ENCODE peak calls at places on chromosomes 12 and 14, in six cellular contexts. M, C, B, O, Q and H are unnamed samples.

GRCh38 chr12:122830517-122831214 is 4.6 kb upstream of the HIP1R start:
- DNase-seq in M (no peak), C (no peak), B (no peak), O (no peak), Q (no peak), H (no peak)

GRCh38 chr14:21825147-21825743 is 151.6 kb upstream of the OR4E1 start:
- DNase-seq in M (no peak), C (no peak), B (peak; percentile 63), O (no peak), Q (no peak), H (no peak)

GRCh38 chr14:92386165-92386564 is 63.2 kb downstream of the SLC24A4 start:
- DNase-seq in M (no peak), C (no peak), B (no peak), O (no peak), Q (no peak), H (no peak)

GRCh38 chr12:3601466-3602150 is 110.6 kb downstream of the PRMT8 start:
- DNase-seq in M (no peak), C (no peak), B (no peak), O (no peak), Q (no peak), H (no peak)

GRCh38 chr14:94702629-94703028 is 67.3 kb downstream of the GSC start:
- DNase-seq in M (no peak), C (no peak), B (no peak), O (no peak), Q (no peak), H (no peak)

GRCh38 chr12:3998968-3999792 is 126.0 kb upstream of the PARP11 start:
- DNase-seq in M (no peak), C (no peak), B (no peak), O (no peak), Q (no peak), H (no peak)

GRCh38 chr14:60648934-60649814 is at the start of gene SIX1:
- DNase-seq in M (no peak), C (peak; percentile 70), B (no peak), O (peak; percentile 86), Q (peak; percentile 97), H (peak; percentile 68)

GRCh38 chr14:75896341-75896740 is 85.5 kb downstream of the TGFB3 start:
- DNase-seq in M (no peak), C (no peak), B (no peak), O (no peak), Q (no peak), H (no peak)

GRCh38 chr12:110613771-110614684 is at the start of gene TCTN1:
- DNase-seq in M (peak; percentile 91), C (peak; percentile 98), B (peak; percentile 91), O (peak; percentile 95), Q (peak; percentile 63), H (peak; percentile 89)

GRCh38 chr14:71885301-71885700 is 46.9 kb upstream of the RGS6 start:
- DNase-seq in M (no peak), C (no peak), B (no peak), O (no peak), Q (no peak), H (no peak)

GRCh38 chr12:57124259-57124877 is 3.9 kb upstream of the LRP1 start:
- DNase-seq in M (peak; percentile 89), C (peak; percentile 89), B (peak; percentile 58), O (peak; percentile 83), Q (peak; percentile 81), H (peak; percentile 59)

GRCh38 chr12:89970646-89971192 is 262.1 kb upstream of the ATP2B1 start:
- DNase-seq in M (no peak), C (no peak), B (no peak), O (no peak), Q (no peak), H (no peak)

GRCh38 chr14:67571275-67571990 is 28.6 kb downstream of the PIGH start:
- DNase-seq in M (peak; percentile 47), C (peak; percentile 80), B (peak; percentile 36), O (peak; percentile 64), Q (peak; percentile 8), H (peak; percentile 72)

GRCh38 chr12:39427360-39427808 is 15.5 kb downstream of the KIF21A start:
- DNase-seq in M (no peak), C (no peak), B (no peak), O (no peak), Q (no peak), H (no peak)

GRCh38 chr12:88142610-88142991 is 494 bp downstream of the TMTC3 start:
- DNase-seq in M (no peak), C (no peak), B (no peak), O (no peak), Q (no peak), H (no peak)

GRCh38 chr12:88955541-88955940 is 375.3 kb upstream of the KITLG start:
- DNase-seq in M (no peak), C (no peak), B (no peak), O (no peak), Q (no peak), H (no peak)

GRCh38 chr12:40752011-40752410 is 59.8 kb downstream of the CNTN1 start:
- DNase-seq in M (no peak), C (no peak), B (no peak), O (peak; percentile 31), Q (no peak), H (no peak)

GRCh38 chr12:53575502-53576264 is 50.5 kb downstream of the ATF7 start:
- DNase-seq in M (no peak), C (no peak), B (no peak), O (no peak), Q (no peak), H (no peak)

GRCh38 chr12:72275551-72275950 is 3.4 kb downstream of the TRHDE start:
- DNase-seq in M (no peak), C (no peak), B (no peak), O (no peak), Q (no peak), H (no peak)

GRCh38 chr14:73059326-73059725 is 992 bp downstream of the RBM25 start:
- DNase-seq in M (no peak), C (no peak), B (no peak), O (no peak), Q (no peak), H (no peak)

GRCh38 chr14:60760648-60761364 is 26.2 kb downstream of the MNAT1 start:
- DNase-seq in M (no peak), C (no peak), B (no peak), O (no peak), Q (peak; percentile 95), H (no peak)

GRCh38 chr12:121803861-121804416 is at the start of gene SETD1B:
- DNase-seq in M (no peak), C (peak; percentile 75), B (peak; percentile 66), O (peak; percentile 64), Q (peak; percentile 39), H (no peak)

GRCh38 chr12:111078731-111079130 is 158.4 kb upstream of the MYL2 start:
- DNase-seq in M (no peak), C (no peak), B (no peak), O (no peak), Q (no peak), H (no peak)

GRCh38 chr12:113980537-113981337 is 14.6 kb upstream of the RBM19 start:
- DNase-seq in M (no peak), C (peak; percentile 55), B (peak; percentile 37), O (peak; percentile 56), Q (peak; percentile 69), H (peak; percentile 28)

GRCh38 chr14:101349108-101349507 is 212.2 kb upstream of the DIO3 start:
- DNase-seq in M (no peak), C (no peak), B (no peak), O (no peak), Q (no peak), H (no peak)

GRCh38 chr14:31760277-31760676 is 199.1 kb downstream of the NUBPL start:
- DNase-seq in M (no peak), C (no peak), B (no peak), O (no peak), Q (no peak), H (no peak)